ENCODE peak calls at places on chromosomes 3 and 15, in four cellular contexts. M is A549, I is SK-N-SH, A is stomach. J is an unnamed sample.

GRCh38 chr3:142844339-142844977 is 44.4 kb downstream of the PCOLCE2 start:
- DNase-seq in M (peak; percentile 60), I (peak; percentile 25), A (no peak), J (peak; percentile 16)

GRCh38 chr3:142808103-142808917 is 80.6 kb downstream of the PCOLCE2 start:
- DNase-seq in M (peak; percentile 32), I (no peak), A (no peak), J (peak; percentile 5)

GRCh38 chr3:118955914-118956556 is 78.6 kb downstream of the IGSF11 start:
- DNase-seq in M (no peak), I (no peak), A (no peak), J (no peak)

GRCh38 chr3:159828542-159828943 is 160.1 kb upstream of the IL12A start:
- DNase-seq in M (peak; percentile 38), I (peak; percentile 74), A (no peak), J (peak; percentile 3)

GRCh38 chr3:171459130-171459941 is 869 bp downstream of the TNIK start:
- DNase-seq in M (no peak), I (peak; percentile 63), A (peak; percentile 38), J (no peak)

GRCh38 chr3:129490273-129490675 is 38.2 kb upstream of the RHO start:
- DNase-seq in M (peak; percentile 83), I (peak; percentile 84), A (peak; percentile 66), J (peak; percentile 83)

GRCh38 chr15:63041982-63042878 is at the start of gene TPM1:
- DNase-seq in M (peak; percentile 95), I (peak; percentile 83), A (peak; percentile 64), J (peak; percentile 73)

GRCh38 chr3:50238549-50239026 is 2.6 kb downstream of the GNAI2 start:
- DNase-seq in M (no peak), I (no peak), A (peak; percentile 95), J (peak; percentile 45)

GRCh38 chr15:63494406-63494805 is 10.0 kb upstream of the USP3 start:
- DNase-seq in M (no peak), I (no peak), A (no peak), J (no peak)

GRCh38 chr3:15711281-15711680 is 86.5 kb downstream of the ANKRD28 start:
- DNase-seq in M (no peak), I (no peak), A (no peak), J (no peak)

GRCh38 chr15:39491115-39491916 is 89.6 kb upstream of the THBS1 start:
- DNase-seq in M (no peak), I (no peak), A (no peak), J (no peak)

GRCh38 chr3:164459526-164460151 is 618.7 kb downstream of the SI start:
- DNase-seq in M (no peak), I (no peak), A (no peak), J (no peak)

GRCh38 chr15:90818251-90819210 is 49.9 kb upstream of the FURIN start:
- DNase-seq in M (no peak), I (peak; percentile 40), A (peak; percentile 27), J (peak; percentile 22)

GRCh38 chr3:100333970-100334339 is 602 bp upstream of the NIT2 start:
- DNase-seq in M (no peak), I (no peak), A (no peak), J (no peak)

GRCh38 chr15:71806452-71806931 is 3.9 kb upstream of the NR2E3 start:
- DNase-seq in M (no peak), I (peak; percentile 73), A (no peak), J (no peak)

GRCh38 chr15:40782609-40783227 is 12.9 kb downstream of the C15orf62 start:
- DNase-seq in M (peak; percentile 43), I (peak; percentile 81), A (peak; percentile 90), J (peak; percentile 62)

GRCh38 chr3:134365766-134366065 is 8.5 kb downstream of the AMOTL2 start:
- DNase-seq in M (no peak), I (no peak), A (no peak), J (no peak)

GRCh38 chr3:188266581-188267274 is 112.8 kb downstream of the LPP start:
- DNase-seq in M (no peak), I (no peak), A (peak; percentile 53), J (no peak)
- TF ChIP-seq EP300 in M (no peak), I (no peak), A (peak; percentile 99), J (no peak)

DNA sequence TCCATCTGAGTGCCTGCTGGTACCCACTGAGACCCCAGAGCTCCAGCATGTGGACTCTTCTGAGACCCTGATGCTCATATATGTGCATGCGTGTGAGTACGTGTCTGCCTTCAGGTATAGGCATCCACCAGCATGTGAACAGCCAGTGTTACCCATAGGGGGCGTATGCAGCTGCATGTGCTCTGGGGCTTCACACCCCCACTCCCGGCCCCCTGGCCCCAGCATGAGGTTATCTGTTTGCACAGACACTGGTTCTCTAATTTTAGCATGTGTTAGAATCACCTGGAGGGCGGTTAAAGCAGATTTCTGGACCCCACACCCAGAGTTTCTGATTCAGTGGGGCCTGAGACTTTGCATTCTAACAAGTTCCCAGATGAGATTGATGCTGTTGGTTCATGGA is 824 bp upstream of the CILP start:
- DNase-seq in M (peak; percentile 48), I (peak; percentile 52), A (no peak), J (peak; percentile 42)
- TF ChIP-seq EP300 in M (no peak), I (no peak), A (no peak), J (no peak)

GRCh38 chr3:168086541-168087260 is 9.0 kb downstream of the GOLIM4 start:
- DNase-seq in M (no peak), I (no peak), A (no peak), J (no peak)
- TF ChIP-seq EP300 in M (no peak), I (peak; percentile 20), A (no peak), J (no peak)

DNA sequence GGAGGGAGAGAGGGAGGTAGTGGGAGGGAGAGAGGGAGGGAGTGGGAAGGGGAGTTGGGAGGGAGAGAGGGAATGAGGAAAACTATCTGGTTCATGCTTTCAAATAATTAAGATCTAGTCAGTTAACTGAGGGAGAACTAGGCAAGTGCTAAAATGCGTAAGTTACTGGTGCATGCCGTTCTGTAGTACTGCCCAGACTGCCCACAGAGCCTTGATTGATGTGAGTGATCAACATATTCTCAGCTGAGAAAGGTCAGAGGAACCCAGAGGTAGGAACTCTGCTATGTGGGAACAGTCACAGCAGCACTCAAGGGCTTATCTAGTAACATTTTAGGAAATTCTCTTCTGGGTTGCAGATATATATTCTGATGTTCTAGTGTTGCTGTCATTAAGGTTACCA is 149.8 kb upstream of the ROBO1 start:
- DNase-seq in M (no peak), I (no peak), A (no peak), J (no peak)
- TF ChIP-seq EP300 in M (no peak), I (no peak), A (no peak), J (no peak)

DNA sequence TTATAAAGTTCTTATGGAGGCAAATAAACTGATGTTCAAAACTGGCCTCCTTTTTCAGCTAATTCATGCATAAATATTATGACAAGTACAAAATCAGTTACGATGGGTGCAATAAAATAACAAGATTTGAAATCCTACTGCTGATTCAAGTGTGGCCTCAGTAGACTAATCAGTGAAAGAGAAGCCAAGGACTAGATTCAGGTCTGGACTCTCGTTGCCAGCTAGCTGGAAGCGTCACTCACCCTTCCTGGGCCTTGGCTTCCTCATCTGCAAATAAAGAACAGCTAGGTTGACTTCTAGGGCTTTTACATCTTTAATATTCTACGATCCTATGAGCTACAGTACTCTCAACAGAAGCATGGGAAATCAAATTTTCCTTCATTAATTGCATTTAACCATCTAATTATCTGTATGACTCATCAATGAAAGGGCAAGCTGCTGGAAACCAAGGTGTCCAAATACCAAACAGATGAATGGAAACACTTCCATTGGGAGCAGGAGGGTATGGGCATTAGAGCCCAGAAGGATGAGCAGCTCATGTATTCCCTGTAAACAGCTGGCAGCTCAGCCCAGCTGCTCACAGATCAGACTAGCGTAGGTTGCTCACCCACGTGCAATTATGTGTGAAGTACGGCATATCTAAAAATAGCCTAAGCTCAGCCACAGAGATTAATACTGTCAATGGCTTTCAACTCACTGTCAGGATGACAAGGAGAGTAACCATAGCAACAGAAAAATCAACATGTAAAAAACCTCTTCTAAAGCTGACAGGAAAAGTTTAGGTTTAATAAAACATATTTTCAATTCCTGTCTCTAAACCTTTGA is 294.8 kb downstream of the PLCL2 start:
- DNase-seq in M (no peak), I (no peak), A (no peak), J (no peak)
- TF ChIP-seq EP300 in M (no peak), I (no peak), A (no peak), J (no peak)

GRCh38 chr3:144129536-144130214 is 158.1 kb downstream of the DIPK2A start:
- DNase-seq in M (no peak), I (no peak), A (no peak), J (no peak)
- TF ChIP-seq EP300 in M (no peak), I (no peak), A (no peak), J (no peak)

GRCh38 chr15:75799190-75799589 is 44.1 kb upstream of the UBE2Q2 start:
- DNase-seq in M (no peak), I (no peak), A (no peak), J (no peak)
- TF ChIP-seq EP300 in M (no peak), I (no peak), A (no peak), J (no peak)